ENCODE peak calls at places on chromosomes 12 and 14, in eight cellular contexts. One of them, this sample, is unnamed.
A peak's percentile ranks its signal among the peaks of the same experiment; 100 is the strongest.

GRCh38 chr12:12436831-12437345 is 80.0 kb downstream of the BORCS5 start:
- DNase-seq in suprapubic skin: no peak
- DNase-seq in osteocyte: no peak
- DNase-seq in stomach: no peak
- DNase-seq in RWPE1: no peak
- DNase-seq in WTC11: no peak
- DNase-seq in B cell: no peak
- DNase-seq in heart left ventricle: no peak
- DNase-seq in this sample: no peak

GRCh38 chr12:117671734-117672133 is 297.1 kb downstream of the KSR2 start:
- DNase-seq in suprapubic skin: no peak
- DNase-seq in heart left ventricle: no peak
- DNase-seq in stomach: no peak
- DNase-seq in RWPE1: peak; percentile 29
- DNase-seq in B cell: no peak
- DNase-seq in WTC11: peak; percentile 91
- DNase-seq in osteocyte: no peak
- DNase-seq in this sample: no peak

GRCh38 chr14:73877790-73878189 is 8.9 kb upstream of the ZNF410 start:
- DNase-seq in WTC11: no peak
- DNase-seq in heart left ventricle: no peak
- DNase-seq in B cell: no peak
- DNase-seq in osteocyte: no peak
- DNase-seq in RWPE1: no peak
- DNase-seq in suprapubic skin: no peak
- DNase-seq in stomach: no peak
- DNase-seq in this sample: no peak

GRCh38 chr14:90677484-90678045 is 138.7 kb downstream of the TTC7B start:
- DNase-seq in WTC11: no peak
- DNase-seq in suprapubic skin: no peak
- DNase-seq in RWPE1: peak; percentile 15
- DNase-seq in B cell: no peak
- DNase-seq in osteocyte: no peak
- DNase-seq in heart left ventricle: no peak
- DNase-seq in stomach: no peak
- DNase-seq in this sample: no peak

GRCh38 chr14:99129998-99130397 is 142.0 kb downstream of the BCL11B start:
- DNase-seq in stomach: no peak
- DNase-seq in B cell: no peak
- DNase-seq in heart left ventricle: no peak
- DNase-seq in RWPE1: no peak
- DNase-seq in osteocyte: peak; percentile 49
- DNase-seq in suprapubic skin: no peak
- DNase-seq in WTC11: no peak
- DNase-seq in this sample: no peak

GRCh38 chr12:20181416-20181815 is 186.9 kb upstream of the PDE3A start:
- DNase-seq in B cell: no peak
- DNase-seq in stomach: no peak
- DNase-seq in osteocyte: no peak
- DNase-seq in RWPE1: no peak
- DNase-seq in WTC11: no peak
- DNase-seq in heart left ventricle: no peak
- DNase-seq in suprapubic skin: no peak
- DNase-seq in this sample: no peak

GRCh38 chr12:41509655-41510054 is 321.5 kb downstream of the PDZRN4 start:
- DNase-seq in stomach: no peak
- DNase-seq in WTC11: no peak
- DNase-seq in osteocyte: no peak
- DNase-seq in B cell: no peak
- DNase-seq in RWPE1: no peak
- DNase-seq in suprapubic skin: no peak
- DNase-seq in heart left ventricle: no peak
- DNase-seq in this sample: no peak

GRCh38 chr12:81627336-81628189 is 131.6 kb downstream of the PPFIA2 start:
- DNase-seq in stomach: no peak
- DNase-seq in B cell: no peak
- DNase-seq in RWPE1: peak; percentile 20
- DNase-seq in WTC11: no peak
- DNase-seq in heart left ventricle: no peak
- DNase-seq in osteocyte: no peak
- DNase-seq in suprapubic skin: no peak
- DNase-seq in this sample: peak; percentile 13

GRCh38 chr14:85523624-85524023 is 6.3 kb upstream of the FLRT2 start:
- DNase-seq in suprapubic skin: no peak
- DNase-seq in RWPE1: no peak
- DNase-seq in osteocyte: no peak
- DNase-seq in heart left ventricle: no peak
- DNase-seq in WTC11: no peak
- DNase-seq in stomach: no peak
- DNase-seq in B cell: no peak
- DNase-seq in this sample: no peak

GRCh38 chr12:132600048-132601032 is 10.0 kb downstream of the LRCOL1 start:
- DNase-seq in WTC11: peak; percentile 78
- DNase-seq in heart left ventricle: peak; percentile 82
- DNase-seq in stomach: peak; percentile 60
- DNase-seq in RWPE1: peak; percentile 52
- DNase-seq in suprapubic skin: no peak
- DNase-seq in B cell: peak; percentile 69
- DNase-seq in osteocyte: no peak
- DNase-seq in this sample: no peak

GRCh38 chr14:79791055-79791732 is 420.1 kb downstream of the DIO2 start:
- DNase-seq in heart left ventricle: no peak
- DNase-seq in WTC11: no peak
- DNase-seq in B cell: no peak
- DNase-seq in RWPE1: no peak
- DNase-seq in suprapubic skin: no peak
- DNase-seq in osteocyte: no peak
- DNase-seq in stomach: no peak
- DNase-seq in this sample: no peak

GRCh38 chr14:58607571-58608317 is 30.0 kb upstream of the DACT1 start:
- DNase-seq in WTC11: no peak
- DNase-seq in suprapubic skin: no peak
- DNase-seq in RWPE1: peak; percentile 12
- DNase-seq in osteocyte: no peak
- DNase-seq in stomach: no peak
- DNase-seq in B cell: no peak
- DNase-seq in heart left ventricle: no peak
- DNase-seq in this sample: peak; percentile 44

GRCh38 chr12:72570601-72571000 is 298.4 kb downstream of the TRHDE start:
- DNase-seq in suprapubic skin: no peak
- DNase-seq in stomach: no peak
- DNase-seq in osteocyte: no peak
- DNase-seq in heart left ventricle: no peak
- DNase-seq in RWPE1: no peak
- DNase-seq in WTC11: peak; percentile 70
- DNase-seq in B cell: no peak
- DNase-seq in this sample: no peak

GRCh38 chr14:103561381-103562134 is 899 bp downstream of the BAG5 start:
- DNase-seq in B cell: no peak
- DNase-seq in stomach: no peak
- DNase-seq in WTC11: no peak
- DNase-seq in suprapubic skin: peak; percentile 78
- DNase-seq in RWPE1: peak; percentile 67
- DNase-seq in osteocyte: no peak
- DNase-seq in heart left ventricle: peak; percentile 64
- DNase-seq in this sample: no peak

GRCh38 chr12:104049278-104050257 is at the start of gene GLT8D2:
- DNase-seq in B cell: no peak
- DNase-seq in heart left ventricle: peak; percentile 78
- DNase-seq in suprapubic skin: peak; percentile 72
- DNase-seq in stomach: peak; percentile 40
- DNase-seq in RWPE1: peak; percentile 44
- DNase-seq in osteocyte: peak; percentile 88
- DNase-seq in WTC11: peak; percentile 70
- DNase-seq in this sample: peak; percentile 50

GRCh38 chr12:87520968-87521367 is 508.2 kb downstream of the C12orf50 start:
- DNase-seq in heart left ventricle: no peak
- DNase-seq in WTC11: no peak
- DNase-seq in RWPE1: no peak
- DNase-seq in osteocyte: no peak
- DNase-seq in B cell: no peak
- DNase-seq in stomach: no peak
- DNase-seq in suprapubic skin: no peak
- DNase-seq in this sample: no peak

GRCh38 chr14:91509878-91510170 is 286 bp downstream of the PPP4R3A start:
- DNase-seq in osteocyte: no peak
- DNase-seq in suprapubic skin: no peak
- DNase-seq in stomach: no peak
- DNase-seq in B cell: no peak
- DNase-seq in WTC11: no peak
- DNase-seq in heart left ventricle: no peak
- DNase-seq in RWPE1: no peak
- DNase-seq in this sample: no peak

GRCh38 chr14:38065101-38065762 is 142.5 kb upstream of the SSTR1 start:
- DNase-seq in RWPE1: no peak
- DNase-seq in stomach: no peak
- DNase-seq in B cell: no peak
- DNase-seq in suprapubic skin: no peak
- DNase-seq in osteocyte: no peak
- DNase-seq in WTC11: no peak
- DNase-seq in heart left ventricle: peak; percentile 37
- DNase-seq in this sample: no peak

GRCh38 chr12:22670762-22671161 is 45.8 kb downstream of the ETNK1 start:
- DNase-seq in stomach: no peak
- DNase-seq in WTC11: no peak
- DNase-seq in osteocyte: no peak
- DNase-seq in B cell: no peak
- DNase-seq in RWPE1: no peak
- DNase-seq in suprapubic skin: no peak
- DNase-seq in heart left ventricle: no peak
- DNase-seq in this sample: no peak
- TF ChIP-seq CTCF in stomach: no peak
- TF ChIP-seq CTCF in WTC11: no peak
- TF ChIP-seq CTCF in osteocyte: peak; percentile 53
- TF ChIP-seq CTCF in B cell: peak; percentile 30
- TF ChIP-seq CTCF in RWPE1: peak; percentile 13
- TF ChIP-seq CTCF in suprapubic skin: no peak
- TF ChIP-seq CTCF in heart left ventricle: peak; percentile 6
- TF ChIP-seq CTCF in this sample: peak; percentile 24

DNA sequence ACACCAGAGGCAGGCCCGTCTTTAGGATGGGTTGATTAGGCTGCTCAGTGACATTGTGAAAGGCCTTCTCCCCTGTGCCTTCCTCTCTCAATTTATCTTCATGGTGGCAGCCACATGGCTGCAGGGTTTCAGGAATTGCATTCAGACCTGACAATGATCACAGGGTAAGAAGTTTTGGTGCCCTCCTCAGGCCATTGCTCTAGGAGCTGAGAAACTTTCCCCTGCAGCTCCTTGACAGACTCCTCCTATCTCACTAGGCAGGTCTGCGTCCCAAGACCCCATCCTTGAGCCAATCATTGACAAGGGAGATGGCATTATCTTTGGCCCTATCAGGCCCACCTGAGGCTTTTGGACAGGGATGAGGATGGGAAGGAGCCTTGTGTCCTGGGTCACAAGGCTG is 57.4 kb upstream of the ANO4 start:
- DNase-seq in B cell: no peak
- DNase-seq in suprapubic skin: no peak
- DNase-seq in WTC11: peak; percentile 25
- DNase-seq in osteocyte: no peak
- DNase-seq in RWPE1: no peak
- DNase-seq in stomach: no peak
- DNase-seq in heart left ventricle: no peak
- DNase-seq in this sample: no peak
- TF ChIP-seq CTCF in B cell: no peak
- TF ChIP-seq CTCF in suprapubic skin: no peak
- TF ChIP-seq CTCF in WTC11: no peak
- TF ChIP-seq CTCF in osteocyte: no peak
- TF ChIP-seq CTCF in RWPE1: no peak
- TF ChIP-seq CTCF in stomach: no peak
- TF ChIP-seq CTCF in heart left ventricle: no peak
- TF ChIP-seq CTCF in this sample: no peak

DNA sequence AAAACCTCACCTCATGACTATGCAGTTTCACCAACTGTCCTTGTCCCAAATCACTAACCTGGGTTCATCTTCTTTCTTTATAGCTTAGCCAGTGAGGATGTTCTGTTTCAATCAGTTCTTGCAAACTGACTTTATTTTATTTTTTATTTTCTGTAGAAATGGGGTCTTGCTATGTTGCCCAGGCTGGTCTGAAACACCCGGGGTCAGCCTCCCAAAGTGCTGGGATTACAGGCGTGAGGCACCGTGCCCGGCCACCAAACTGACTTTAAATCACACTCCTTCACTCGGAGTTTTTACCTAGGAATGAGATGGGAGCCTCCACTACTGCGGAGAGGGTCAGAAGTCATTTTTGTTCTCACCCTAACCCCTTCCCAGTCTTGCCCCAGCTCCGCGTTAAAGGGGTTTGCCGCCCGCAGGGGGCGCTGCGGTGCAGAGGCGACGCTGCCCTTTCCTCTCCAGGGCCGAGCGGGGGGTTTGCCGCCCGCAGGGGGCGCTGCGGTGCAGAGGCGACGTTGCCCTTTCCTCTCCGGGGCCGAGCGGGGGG is 7.0 kb upstream of the B4GALNT3 start:
- DNase-seq in RWPE1: no peak
- DNase-seq in osteocyte: no peak
- DNase-seq in WTC11: peak; percentile 28
- DNase-seq in stomach: peak; percentile 41
- DNase-seq in suprapubic skin: no peak
- DNase-seq in heart left ventricle: peak; percentile 64
- DNase-seq in B cell: no peak
- DNase-seq in this sample: no peak
- TF ChIP-seq CTCF in RWPE1: no peak
- TF ChIP-seq CTCF in osteocyte: no peak
- TF ChIP-seq CTCF in WTC11: no peak
- TF ChIP-seq CTCF in stomach: peak; percentile 6
- TF ChIP-seq CTCF in suprapubic skin: no peak
- TF ChIP-seq CTCF in heart left ventricle: no peak
- TF ChIP-seq CTCF in B cell: peak; percentile 80
- TF ChIP-seq CTCF in this sample: peak; percentile 41

GRCh38 chr12:18432211-18432610 is 170.9 kb downstream of the PIK3C2G start:
- DNase-seq in B cell: no peak
- DNase-seq in WTC11: no peak
- DNase-seq in suprapubic skin: no peak
- DNase-seq in osteocyte: no peak
- DNase-seq in heart left ventricle: no peak
- DNase-seq in RWPE1: no peak
- DNase-seq in stomach: no peak
- DNase-seq in this sample: no peak

GRCh38 chr12:18431776-18432175 is 170.5 kb downstream of the PIK3C2G start:
- DNase-seq in RWPE1: no peak
- DNase-seq in stomach: no peak
- DNase-seq in WTC11: no peak
- DNase-seq in osteocyte: no peak
- DNase-seq in heart left ventricle: no peak
- DNase-seq in suprapubic skin: no peak
- DNase-seq in B cell: no peak
- DNase-seq in this sample: no peak

GRCh38 chr12:18428416-18428815 is 167.1 kb downstream of the PIK3C2G start:
- DNase-seq in WTC11: no peak
- DNase-seq in osteocyte: no peak
- DNase-seq in RWPE1: peak; percentile 7
- DNase-seq in heart left ventricle: no peak
- DNase-seq in suprapubic skin: no peak
- DNase-seq in B cell: no peak
- DNase-seq in stomach: no peak
- DNase-seq in this sample: no peak

GRCh38 chr12:18429366-18429765 is 168.0 kb downstream of the PIK3C2G start:
- DNase-seq in RWPE1: no peak
- DNase-seq in B cell: no peak
- DNase-seq in osteocyte: no peak
- DNase-seq in stomach: no peak
- DNase-seq in heart left ventricle: no peak
- DNase-seq in suprapubic skin: no peak
- DNase-seq in WTC11: no peak
- DNase-seq in this sample: no peak

GRCh38 chr12:18430425-18431048 is 169.2 kb downstream of the PIK3C2G start:
- DNase-seq in heart left ventricle: no peak
- DNase-seq in suprapubic skin: no peak
- DNase-seq in RWPE1: peak; percentile 15
- DNase-seq in osteocyte: no peak
- DNase-seq in B cell: no peak
- DNase-seq in WTC11: peak; percentile 60
- DNase-seq in stomach: peak; percentile 40
- DNase-seq in this sample: peak; percentile 16
- TF ChIP-seq CTCF in heart left ventricle: peak; percentile 64
- TF ChIP-seq CTCF in suprapubic skin: peak; percentile 69
- TF ChIP-seq CTCF in RWPE1: peak; percentile 29
- TF ChIP-seq CTCF in osteocyte: peak; percentile 78
- TF ChIP-seq CTCF in B cell: no peak
- TF ChIP-seq CTCF in WTC11: peak; percentile 78
- TF ChIP-seq CTCF in stomach: peak; percentile 43
- TF ChIP-seq CTCF in this sample: peak; percentile 89

This sample was measured in AG09309.